ENCODE peak calls at places on chromosomes 5 and 9, in six cellular contexts. G is K562, H is GM12891, D is GM12892, J is sigmoid colon, X is stomach. Q is an unnamed sample.

GRCh38 chr9:2718698-2719033 is 1.4 kb downstream of the KCNV2 start:
- DNase-seq in D (no peak), H (no peak), J (no peak), X (no peak), G (no peak), Q (peak)

GRCh38 chr5:7321724-7322123 is 74.2 kb upstream of the ADCY2 start:
- DNase-seq in D (no peak), J (no peak), X (no peak), H (no peak), G (no peak), Q (no peak)

GRCh38 chr9:77764894-77765780 is 117.0 kb upstream of the GNA14 start:
- DNase-seq in G (no peak), D (no peak), H (no peak), J (no peak), X (no peak), Q (no peak)

GRCh38 chr9:115462623-115463022 is 344.7 kb upstream of the TNC start:
- DNase-seq in G (no peak), D (no peak), H (no peak), X (no peak), J (no peak), Q (no peak)

GRCh38 chr9:35313911-35314310 is 152.1 kb downstream of the UNC13B start:
- DNase-seq in H (no peak), J (no peak), D (no peak), G (no peak), X (no peak), Q (no peak)

GRCh38 chr5:34499001-34499734 is 157.0 kb upstream of the RAI14 start:
- DNase-seq in D (no peak), X (no peak), G (no peak), H (no peak), J (no peak), Q (peak)

GRCh38 chr5:58366461-58366860 is 93.4 kb downstream of the PLK2 start:
- DNase-seq in H (no peak), G (no peak), J (no peak), X (no peak), D (no peak), Q (peak)

GRCh38 chr9:121075251-121076036 is 689 bp downstream of the CNTRL start:
- DNase-seq in J (no peak), H (no peak), G (no peak), D (no peak), X (no peak), Q (no peak)

GRCh38 chr5:157857821-157858526 is 971 bp downstream of the CLINT1 start:
- DNase-seq in H (no peak), G (peak), X (no peak), J (no peak), D (no peak), Q (no peak)

GRCh38 chr5:137320056-137321045 is 178.8 kb downstream of the SPOCK1 start:
- DNase-seq in D (peak), J (no peak), H (peak), X (peak), G (peak), Q (no peak)

GRCh38 chr5:41925555-41925946 is 470 bp downstream of the FBXO4 start:
- DNase-seq in H (no peak), G (peak), X (peak), D (peak), J (peak), Q (peak)

GRCh38 chr5:77663081-77663863 is 24.8 kb upstream of the OTP start:
- DNase-seq in H (no peak), G (no peak), J (no peak), X (no peak), D (no peak), Q (no peak)

GRCh38 chr9:77887660-77888059 is 144.0 kb downstream of the GNAQ start:
- DNase-seq in H (no peak), G (no peak), J (no peak), X (no peak), D (no peak), Q (no peak)

GRCh38 chr5:146001544-146002185 is 65.3 kb downstream of the SH3RF2 start:
- DNase-seq in G (no peak), H (no peak), J (no peak), X (no peak), D (no peak), Q (no peak)

GRCh38 chr9:101478906-101479305 is 43.3 kb upstream of the ALDOB start:
- DNase-seq in X (no peak), G (no peak), J (no peak), D (no peak), H (no peak), Q (no peak)

GRCh38 chr9:715743-716400 is 125.6 kb upstream of the DMRT1 start:
- DNase-seq in D (no peak), G (no peak), H (no peak), J (no peak), X (no peak), Q (no peak)

GRCh38 chr9:76643399-76644117 is 120.7 kb upstream of the PCA3 start:
- DNase-seq in H (no peak), X (no peak), D (no peak), J (no peak), G (no peak), Q (no peak)

GRCh38 chr9:3906437-3907213 is 380.8 kb upstream of the RFX3 start:
- DNase-seq in D (no peak), G (peak), X (no peak), H (no peak), J (no peak), Q (no peak)

GRCh38 chr5:139557811-139558210 is 3.3 kb upstream of the UBE2D2 start:
- DNase-seq in G (no peak), J (no peak), H (no peak), X (no peak), D (no peak), Q (no peak)

GRCh38 chr5:33679791-33680190 is 212.0 kb downstream of the ADAMTS12 start:
- DNase-seq in J (no peak), X (no peak), D (no peak), G (no peak), H (no peak), Q (no peak)

GRCh38 chr5:125227333-125228075 is 481.1 kb upstream of the ZNF608 start:
- DNase-seq in J (no peak), D (no peak), X (no peak), G (no peak), H (no peak), Q (no peak)

GRCh38 chr5:37189355-37189754 is 59.8 kb downstream of the CPLANE1 start:
- DNase-seq in G (no peak), D (no peak), H (no peak), J (no peak), X (no peak), Q (no peak)

GRCh38 chr5:84614907-84615306 is 230.2 kb upstream of the EDIL3 start:
- DNase-seq in X (no peak), G (no peak), H (no peak), D (no peak), J (no peak), Q (no peak)

GRCh38 chr5:135551593-135552447 is 16.1 kb upstream of the NEUROG1 start:
- DNase-seq in D (peak), H (peak), J (peak), G (peak), X (peak), Q (peak)

GRCh38 chr9:89471390-89471789 is 26.5 kb downstream of the SEMA4D start:
- DNase-seq in J (peak), H (no peak), X (no peak), D (no peak), G (no peak), Q (no peak)

GRCh38 chr9:104858271-104858670 is 69.7 kb downstream of the ABCA1 start:
- DNase-seq in G (no peak), H (no peak), X (no peak), J (no peak), D (no peak), Q (no peak)

GRCh38 chr9:37390759-37391158 is 31.7 kb upstream of the GRHPR start:
- DNase-seq in X (peak), D (peak), G (peak), H (peak), J (no peak), Q (no peak)

GRCh38 chr5:157290156-157290980 is 24.4 kb downstream of the CYFIP2 start:
- DNase-seq in G (no peak), D (no peak), X (no peak), H (no peak), J (no peak), Q (no peak)

GRCh38 chr5:56637321-56637920 is 177.9 kb upstream of the MAP3K1 start:
- DNase-seq in H (no peak), G (no peak), X (no peak), D (no peak), J (no peak), Q (no peak)

GRCh38 chr5:15026011-15026481 is 154.5 kb upstream of the ANKH start:
- DNase-seq in G (no peak), J (no peak), D (no peak), H (no peak), X (no peak), Q (no peak)
- TF ChIP-seq POLR2AphosphoS5 in G (no peak), J (no peak), D (no peak), H (no peak), X (no peak), Q (no peak)

GRCh38 chr5:82277987-82278710 is at the start of gene RPS23:
- DNase-seq in J (peak), H (peak), X (peak), G (peak), D (peak), Q (peak)
- TF ChIP-seq POLR2A in J (no peak), H (peak), X (no peak), G (peak), D (peak), Q (peak)

GRCh38 chr5:148996270-148996669 is 66.6 kb downstream of the SH3TC2 start:
- DNase-seq in J (no peak), G (no peak), D (no peak), H (no peak), X (no peak), Q (no peak)
- TF ChIP-seq POLR2AphosphoS5 in J (no peak), G (no peak), D (no peak), H (no peak), X (no peak), Q (no peak)

GRCh38 chr5:143433680-143434079 is 30.2 kb upstream of the NR3C1 start:
- DNase-seq in H (no peak), X (no peak), G (no peak), D (no peak), J (no peak), Q (no peak)

GRCh38 chr5:143432658-143433239 is 29.3 kb upstream of the NR3C1 start:
- DNase-seq in J (no peak), G (no peak), D (no peak), H (no peak), X (no peak), Q (no peak)

GRCh38 chr5:143434261-143435206 is 31.0 kb upstream of the NR3C1 start:
- DNase-seq in H (no peak), D (no peak), X (peak), J (no peak), G (no peak), Q (no peak)

GRCh38 chr5:143436871-143437270 is 33.4 kb upstream of the NR3C1 start:
- DNase-seq in D (no peak), J (no peak), H (no peak), G (no peak), X (no peak), Q (no peak)

GRCh38 chr5:143435207-143435657 is 31.7 kb upstream of the NR3C1 start:
- DNase-seq in H (peak), G (no peak), X (no peak), D (peak), J (no peak), Q (peak)
- TF ChIP-seq POLR2A in H (peak), G (no peak), X (no peak), D (no peak), J (no peak), Q (no peak)

GRCh38 chr5:143205386-143205785 is 198.1 kb downstream of the NR3C1 start:
- DNase-seq in D (no peak), J (no peak), X (no peak), H (no peak), G (no peak), Q (no peak)

GRCh38 chr5:143204474-143205246 is 198.8 kb downstream of the NR3C1 start:
- DNase-seq in J (no peak), X (no peak), H (no peak), D (no peak), G (no peak), Q (no peak)

GRCh38 chr5:143206194-143207053 is 197.1 kb downstream of the NR3C1 start:
- DNase-seq in H (no peak), X (no peak), G (no peak), D (no peak), J (no peak), Q (no peak)

GRCh38 chr5:143207058-143207457 is 196.4 kb downstream of the NR3C1 start:
- DNase-seq in D (no peak), J (no peak), G (no peak), X (no peak), H (no peak), Q (no peak)

DNA sequence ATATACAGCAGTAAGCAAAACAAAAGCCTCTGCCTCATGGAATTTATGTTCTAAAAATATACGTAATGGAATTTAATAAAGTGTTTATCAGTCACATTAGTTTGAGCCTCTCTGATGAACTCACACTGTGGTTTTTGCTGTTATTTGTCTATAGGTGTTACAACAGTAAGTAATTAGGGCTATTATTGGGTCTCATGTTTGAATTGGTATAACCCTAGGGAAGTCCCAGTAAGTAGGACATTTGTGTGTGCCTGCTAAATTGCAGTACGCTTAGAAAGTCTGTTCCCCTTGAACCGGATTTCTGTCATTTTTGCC is 197.7 kb downstream of the NR3C1 start:
- DNase-seq in G (no peak), X (no peak), H (no peak), D (no peak), J (no peak), Q (no peak)
- TF ChIP-seq POLR2AphosphoS5 in G (no peak), X (no peak), H (no peak), D (no peak), J (no peak), Q (no peak)

DNA sequence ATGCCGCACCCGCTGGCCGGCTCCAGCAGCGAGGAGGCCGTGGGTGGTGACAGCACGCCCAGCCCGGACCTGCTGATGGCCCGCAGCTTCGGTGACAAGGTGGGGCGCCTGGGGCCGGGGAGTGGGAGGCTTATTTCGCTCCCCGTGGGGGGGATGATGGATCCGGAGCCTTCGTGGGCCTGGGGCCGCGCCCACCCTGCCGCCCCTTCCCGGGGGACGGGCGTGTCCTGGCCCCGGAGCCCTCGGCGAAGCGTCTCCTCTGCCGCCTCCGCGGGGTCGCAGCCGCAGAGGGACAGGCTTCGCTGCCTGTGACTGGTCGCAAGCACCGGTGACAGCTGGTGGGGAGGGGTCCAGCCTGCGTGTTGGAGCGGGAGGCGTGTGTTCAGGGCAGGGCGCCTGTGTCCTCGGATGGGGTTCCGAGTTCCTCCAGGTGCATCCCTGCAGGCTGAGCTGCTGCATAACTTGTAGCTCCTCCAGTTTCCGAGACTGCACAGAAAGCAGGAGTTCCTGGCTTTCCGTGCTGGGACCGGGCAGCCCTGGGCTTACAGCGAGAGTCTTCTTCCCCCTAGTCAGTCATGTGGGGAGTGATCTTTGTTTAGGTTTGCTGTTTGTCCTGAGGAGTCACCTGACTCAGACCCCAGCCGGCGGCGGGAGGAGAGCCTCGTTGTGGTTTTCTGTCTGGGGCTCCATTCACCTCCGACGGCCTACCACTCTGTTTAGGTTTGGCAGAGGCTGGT is 667 bp downstream of the SNX30 start:
- DNase-seq in G (peak), D (peak), H (peak), J (peak), X (peak), Q (no peak)
- TF ChIP-seq POLR2A in G (no peak), D (no peak), H (no peak), J (no peak), X (no peak), Q (no peak)

GRCh38 chr5:67405101-67405364 is 208.4 kb upstream of the CD180 start:
- DNase-seq in G (no peak), X (no peak), H (no peak), J (no peak), D (no peak), Q (no peak)
- TF ChIP-seq POLR2AphosphoS5 in G (no peak), X (no peak), H (no peak), J (no peak), D (no peak), Q (no peak)

DNA sequence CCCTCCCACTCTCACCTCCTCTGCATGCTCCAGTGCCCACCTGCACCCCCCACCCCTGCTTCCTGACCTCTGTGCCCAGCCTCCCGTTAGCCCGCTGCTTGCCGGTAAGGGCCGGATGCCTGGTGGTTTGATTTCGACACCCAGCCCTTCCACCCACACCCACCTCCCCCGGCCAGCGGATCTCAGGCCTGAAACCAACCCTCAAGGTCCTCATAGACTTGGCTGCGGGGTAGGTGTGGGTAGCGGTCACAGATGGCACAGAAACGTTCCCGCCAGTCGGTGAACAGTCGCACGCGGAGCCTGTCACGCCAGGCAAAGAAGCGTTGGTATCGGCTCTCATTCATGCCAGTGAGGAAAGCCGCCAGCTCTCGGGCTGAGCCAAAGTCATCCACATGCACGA is 1.4 kb downstream of the FUT7 start:
- DNase-seq in G (no peak), H (no peak), J (no peak), X (peak), D (no peak), Q (no peak)
- TF ChIP-seq POLR2A in G (no peak), H (no peak), J (no peak), X (no peak), D (no peak), Q (no peak)

DNA sequence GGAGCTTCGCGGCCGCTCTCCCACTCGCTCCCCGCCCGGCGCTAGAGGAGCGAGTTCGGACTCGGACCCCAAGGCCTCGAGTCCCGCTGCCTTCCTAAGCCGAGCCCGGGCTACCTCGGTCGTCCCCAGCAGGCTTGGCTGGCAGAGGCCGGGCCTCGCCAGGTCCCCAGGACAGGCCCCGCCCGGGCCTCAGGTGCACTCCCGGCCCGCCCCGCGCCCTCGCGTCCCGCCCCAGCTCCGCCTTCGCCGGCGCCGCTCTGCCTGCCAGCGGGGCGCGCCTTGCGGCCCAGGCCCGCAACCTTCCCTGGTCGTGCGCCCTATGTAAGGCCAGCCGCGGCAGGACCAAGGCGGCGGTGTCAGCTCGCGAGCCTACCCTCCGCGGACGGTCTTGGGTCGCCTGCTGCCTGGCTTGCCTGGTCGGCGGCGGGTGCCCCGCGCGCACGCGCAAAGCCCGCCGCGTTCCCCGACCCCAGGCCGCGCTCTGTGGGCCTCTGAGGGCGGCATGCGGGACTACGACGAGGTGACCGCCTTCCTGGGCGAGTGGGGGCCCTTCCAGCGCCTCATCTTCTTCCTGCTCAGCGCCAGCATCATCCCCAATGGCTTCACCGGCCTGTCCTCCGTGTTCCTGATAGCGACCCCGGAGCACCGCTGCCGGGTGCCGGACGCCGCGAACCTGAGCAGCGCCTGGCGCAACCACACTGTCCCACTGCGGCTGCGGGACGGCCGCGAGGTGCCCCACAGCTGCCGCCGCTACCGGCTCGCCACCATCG is at the start of gene SLC22A5:
- DNase-seq in H (peak), D (peak), G (peak), X (peak), J (peak), Q (peak)
- TF ChIP-seq POLR2AphosphoS5 in H (no peak), D (no peak), G (peak), X (no peak), J (peak), Q (peak)